ENCODE peak calls at places on chromosomes 13 and 19, in eight cellular contexts. G, L, J, M, V, R, F and P are unnamed samples.
A peak's percentile ranks its signal among the peaks of the same experiment; 100 is the strongest.

GRCh38 chr13:111211789-111212516 is 96.8 kb downstream of the ARHGEF7 start:
- DNase-seq in R (no peak), V (no peak), G (no peak), L (no peak), F (no peak), J (no peak), M (no peak), P (peak; percentile 56)

GRCh38 chr13:74715718-74716117 is 581.5 kb upstream of the KLF12 start:
- DNase-seq in V (no peak), G (no peak), F (no peak), R (no peak), M (no peak), J (no peak), L (no peak), P (no peak)

GRCh38 chr13:110525328-110526319 is 35.9 kb downstream of the RAB20 start:
- DNase-seq in M (peak; percentile 62), V (no peak), G (peak; percentile 6), J (no peak), F (peak; percentile 51), R (no peak), L (no peak), P (no peak)

GRCh38 chr13:41502676-41503075 is 45.3 kb downstream of the RGCC start:
- DNase-seq in M (no peak), G (peak; percentile 37), J (no peak), F (no peak), V (no peak), R (no peak), L (no peak), P (no peak)

GRCh38 chr13:45674908-45675307 is 27.2 kb upstream of the CBY2 start:
- DNase-seq in R (no peak), V (no peak), L (no peak), M (no peak), G (no peak), F (no peak), J (peak; percentile 68), P (peak; percentile 92)

GRCh38 chr19:3618144-3618810 is 8.3 kb downstream of the CACTIN start:
- DNase-seq in J (no peak), R (peak; percentile 69), M (peak; percentile 75), L (no peak), V (peak; percentile 15), F (peak; percentile 77), G (peak; percentile 28), P (peak; percentile 51)

GRCh38 chr19:3556978-3557460 is 367 bp downstream of the MFSD12 start:
- DNase-seq in G (peak; percentile 62), V (no peak), M (peak; percentile 55), F (no peak), R (no peak), J (no peak), L (no peak), P (peak; percentile 23)

GRCh38 chr19:10518444-10519361 is 1.5 kb upstream of the S1PR5 start:
- DNase-seq in L (no peak), M (no peak), G (no peak), J (no peak), F (no peak), R (no peak), V (no peak), P (no peak)

GRCh38 chr13:81770868-81771505 is 1430.1 kb upstream of the SPRY2 start:
- DNase-seq in R (no peak), L (no peak), M (no peak), J (no peak), V (no peak), G (no peak), F (no peak), P (no peak)

GRCh38 chr19:18141031-18141430 is 11.9 kb upstream of the PIK3R2 start:
- DNase-seq in R (no peak), G (no peak), V (no peak), J (no peak), F (no peak), M (no peak), L (no peak), P (no peak)

GRCh38 chr19:44003461-44004134 is 841 bp downstream of the ZNF230 start:
- DNase-seq in V (no peak), L (no peak), J (no peak), M (peak; percentile 24), F (no peak), R (no peak), G (no peak), P (peak; percentile 10)

GRCh38 chr13:92175330-92175729 is 776.9 kb downstream of the GPC5 start:
- DNase-seq in R (no peak), J (no peak), L (no peak), M (peak; percentile 20), G (no peak), F (no peak), V (peak; percentile 34), P (peak; percentile 63)

GRCh38 chr13:47327856-47328255 is 431.0 kb upstream of the HTR2A start:
- DNase-seq in V (no peak), J (no peak), F (no peak), G (no peak), R (no peak), M (no peak), L (no peak), P (peak; percentile 49)

GRCh38 chr13:40377783-40378182 is 288.7 kb downstream of the FOXO1 start:
- DNase-seq in J (no peak), R (no peak), V (no peak), M (no peak), L (no peak), G (no peak), F (no peak), P (no peak)

GRCh38 chr13:23688336-23688735 is 118.1 kb downstream of the TNFRSF19 start:
- DNase-seq in M (no peak), R (no peak), L (no peak), F (no peak), J (no peak), V (no peak), G (no peak), P (no peak)

GRCh38 chr19:36916991-36917390 is 859 bp downstream of the ZNF568 start:
- DNase-seq in F (no peak), V (no peak), R (no peak), L (no peak), G (no peak), M (no peak), J (peak; percentile 18), P (peak; percentile 46)

GRCh38 chr13:26557393-26558073 is at the start of gene WASF3:
- DNase-seq in J (peak; percentile 70), G (no peak), R (peak; percentile 93), F (peak; percentile 95), M (peak; percentile 94), V (peak; percentile 72), L (peak; percentile 81), P (peak; percentile 97)

GRCh38 chr19:6375411-6376010 is at the start of gene PSPN:
- DNase-seq in L (no peak), F (no peak), J (no peak), G (no peak), M (no peak), R (no peak), V (no peak), P (no peak)

GRCh38 chr19:33298146-33298911 is 4.0 kb downstream of the CEBPA start:
- DNase-seq in M (no peak), L (no peak), F (no peak), G (no peak), J (peak; percentile 42), V (no peak), R (no peak), P (no peak)

GRCh38 chr13:110520431-110521295 is 40.9 kb downstream of the RAB20 start:
- DNase-seq in J (no peak), V (peak; percentile 15), F (peak; percentile 71), G (no peak), R (peak; percentile 95), L (peak; percentile 60), M (peak; percentile 89), P (no peak)

GRCh38 chr19:12784871-12785430 is 6.3 kb upstream of the JUNB start:
- DNase-seq in L (no peak), M (no peak), V (no peak), G (peak; percentile 59), R (no peak), J (no peak), F (no peak), P (no peak)

GRCh38 chr13:113531041-113531873 is 40.7 kb upstream of the DCUN1D2 start:
- DNase-seq in L (no peak), F (no peak), V (no peak), J (no peak), M (no peak), G (no peak), R (no peak), P (no peak)

GRCh38 chr19:42152876-42153275 is 20.6 kb upstream of the POU2F2 start:
- DNase-seq in F (no peak), M (no peak), V (no peak), R (no peak), G (no peak), J (no peak), L (no peak), P (no peak)

GRCh38 chr13:98143157-98143553 is 261 bp downstream of the FARP1 start:
- DNase-seq in M (no peak), V (no peak), L (no peak), G (no peak), F (peak; percentile 65), R (no peak), J (no peak), P (peak; percentile 86)

GRCh38 chr13:41740479-41740878 is 220.4 kb downstream of the VWA8 start:
- DNase-seq in L (no peak), M (no peak), G (no peak), F (no peak), R (no peak), J (no peak), V (no peak), P (no peak)

DNA sequence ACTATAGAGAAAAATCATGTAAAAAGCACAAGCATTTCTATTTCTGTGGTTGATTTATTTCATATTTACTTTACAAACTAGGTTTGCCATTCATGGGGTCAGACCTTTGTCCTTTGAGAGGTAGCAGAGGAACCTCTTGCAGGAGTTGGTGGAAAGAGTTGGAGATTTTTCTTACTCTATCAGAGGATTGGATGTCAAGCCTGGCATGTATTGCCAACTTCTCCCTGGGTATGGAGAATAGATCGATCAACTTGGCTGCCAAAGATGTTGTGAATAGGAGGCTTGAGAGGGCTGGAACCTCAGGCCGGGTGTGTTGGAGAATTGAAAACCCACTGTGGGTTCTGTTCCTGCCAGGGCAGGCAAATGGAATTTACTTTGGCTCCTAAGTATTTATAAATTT is 81.2 kb downstream of the WDFY2 start:
- DNase-seq in R (no peak), J (no peak), V (no peak), M (no peak), F (no peak), L (no peak), G (no peak), P (no peak)
- H3K27ac ChIP-seq in R (no peak overlapping the region), J (no peak overlapping the region), V (no peak overlapping the region), M (no peak overlapping the region), F (no peak overlapping the region), L (no peak overlapping the region), G (no peak overlapping the region), P (no peak overlapping the region)

GRCh38 chr19:29537601-29538000 is 11.8 kb downstream of the VSTM2B start:
- DNase-seq in M (no peak), F (no peak), L (no peak), G (no peak), R (no peak), V (no peak), J (no peak), P (no peak)
- H3K27ac ChIP-seq in M (no peak overlapping the region), F (no peak overlapping the region), L (no peak overlapping the region), G (no peak overlapping the region), R (no peak overlapping the region), V (no peak overlapping the region), J (no peak overlapping the region), P (no peak overlapping the region)

GRCh38 chr13:105908581-105908980 is 626.9 kb downstream of the EFNB2 start:
- DNase-seq in L (no peak), F (no peak), J (no peak), R (no peak), G (peak; percentile 8), V (no peak), M (no peak), P (no peak)
- H3K27ac ChIP-seq in L (no peak overlapping the region), F (no peak overlapping the region), J (no peak overlapping the region), R (no peak overlapping the region), G (no peak overlapping the region), V (no peak overlapping the region), M (no peak overlapping the region), P (no peak overlapping the region)

GRCh38 chr13:34413538-34414210 is 528.4 kb upstream of the NBEA start:
- DNase-seq in J (no peak), M (no peak), R (no peak), G (no peak), F (no peak), V (no peak), L (no peak), P (no peak)
- H3K27ac ChIP-seq in J (no peak overlapping the region), M (no peak overlapping the region), R (no peak overlapping the region), G (no peak overlapping the region), F (no peak overlapping the region), V (no peak overlapping the region), L (no peak overlapping the region), P (no peak overlapping the region)